ENCODE peak calls at places on chromosomes 2 and 18, in seven cellular contexts. C, A, F, Q, S, P and M are unnamed samples.

GRCh38 chr2:677056-677949 is at the start of gene TMEM18:
- DNase-seq in C (peak), A (peak), F (peak), Q (peak), S (peak), P (peak), M (peak)

GRCh38 chr2:43737855-43738254 is 36.0 kb upstream of the DYNC2LI1 start:
- DNase-seq in C (no peak), A (no peak), F (no peak), Q (no peak), S (no peak), P (no peak), M (no peak)

GRCh38 chr2:197591706-197592072 is 75.8 kb downstream of the MOB4 start:
- DNase-seq in C (no peak), A (no peak), F (no peak), Q (no peak), S (no peak), P (no peak), M (no peak)

GRCh38 chr2:48738806-48739205 is 16.7 kb downstream of the LHCGR start:
- DNase-seq in C (no peak), A (peak), F (no peak), Q (peak), S (no peak), P (no peak), M (no peak)

GRCh38 chr2:134623796-134624195 is 95.0 kb downstream of the TMEM163 start:
- DNase-seq in C (no peak), A (no peak), F (no peak), Q (no peak), S (no peak), P (peak), M (no peak)

GRCh38 chr2:88601302-88601701 is 26.0 kb downstream of the EIF2AK3 start:
- DNase-seq in C (no peak), A (peak), F (no peak), Q (no peak), S (no peak), P (no peak), M (no peak)

GRCh38 chr2:152444448-152444847 is 109.5 kb downstream of the FMNL2 start:
- DNase-seq in C (no peak), A (no peak), F (no peak), Q (no peak), S (no peak), P (no peak), M (no peak)

GRCh38 chr2:216956820-216957493 is 97.1 kb upstream of the TNP1 start:
- DNase-seq in C (no peak), A (no peak), F (no peak), Q (no peak), S (no peak), P (no peak), M (no peak)

GRCh38 chr2:10469955-10470568 is 21.9 kb upstream of the ODC1 start:
- DNase-seq in C (no peak), A (no peak), F (no peak), Q (no peak), S (no peak), P (no peak), M (no peak)

GRCh38 chr2:26978061-26978596 is 7.7 kb downstream of the MAPRE3 start:
- DNase-seq in C (no peak), A (no peak), F (peak), Q (no peak), S (no peak), P (no peak), M (peak)

GRCh38 chr18:48832961-48833700 is 117.6 kb downstream of the SMAD7 start:
- DNase-seq in C (no peak), A (peak), F (peak), Q (peak), S (no peak), P (peak), M (peak)

GRCh38 chr2:43011142-43011491 is 215.3 kb downstream of the ZFP36L2 start:
- DNase-seq in C (no peak), A (no peak), F (no peak), Q (no peak), S (no peak), P (no peak), M (no peak)

GRCh38 chr2:74513605-74514367 is 464 bp upstream of the TLX2 start:
- DNase-seq in C (no peak), A (no peak), F (no peak), Q (no peak), S (no peak), P (no peak), M (no peak)

GRCh38 chr2:144894612-144895300 is 374.8 kb upstream of the ZEB2 start:
- DNase-seq in C (no peak), A (no peak), F (no peak), Q (no peak), S (no peak), P (no peak), M (no peak)

GRCh38 chr18:63216911-63217311 is 102.7 kb downstream of the BCL2 start:
- DNase-seq in C (no peak), A (no peak), F (no peak), Q (no peak), S (no peak), P (peak), M (no peak)

GRCh38 chr2:137031731-137032130 is 266.4 kb downstream of the THSD7B start:
- DNase-seq in C (no peak), A (no peak), F (no peak), Q (no peak), S (no peak), P (no peak), M (no peak)

GRCh38 chr18:55779711-55780590 is 192.0 kb upstream of the TCF4 start:
- DNase-seq in C (no peak), A (peak), F (peak), Q (peak), S (no peak), P (peak), M (peak)

GRCh38 chr18:58807766-58808165 is 56.9 kb upstream of the ZNF532 start:
- DNase-seq in C (no peak), A (no peak), F (no peak), Q (no peak), S (no peak), P (no peak), M (no peak)

GRCh38 chr2:72431737-72432136 is 284.1 kb upstream of the CYP26B1 start:
- DNase-seq in C (no peak), A (no peak), F (no peak), Q (no peak), S (no peak), P (no peak), M (no peak)

GRCh38 chr18:79393181-79393598 is 2.5 kb upstream of the NFATC1 start:
- DNase-seq in C (no peak), A (no peak), F (no peak), Q (peak), S (no peak), P (no peak), M (peak)

GRCh38 chr2:96505231-96505889 is at the start of gene NEURL3:
- DNase-seq in C (no peak), A (peak), F (no peak), Q (no peak), S (no peak), P (no peak), M (no peak)